ENCODE peak calls at places on chromosome 19, in nine cellular contexts. Z is naive thymus-derived CD4-positive, alpha-beta T cell; L is CD8-positive, alpha-beta memory T cell; M is thoracic aorta; A is psoas muscle; T is IMR-90; P is sigmoid colon; I is heart left ventricle; D is PC-9. E is an unnamed sample. For H3K4me1, the result is how much of the 10 kb centered on the place peaks cover.

GRCh38 chr19:2883686-2884439 is 16.7 kb downstream of the ZNF556 start:
- DNase-seq in Z (no peak), L (no peak), M (no peak), A (no peak), T (no peak), P (no peak), I (no peak), D (no peak), E (no peak)

GRCh38 chr19:43504426-43505185 is at the start of gene PHLDB3:
- DNase-seq in Z (no peak), L (peak), M (no peak), A (peak), T (peak), P (peak), I (peak), D (peak), E (no peak)

GRCh38 chr19:406999-407491 is 1.9 kb downstream of the C2CD4C start:
- DNase-seq in Z (no peak), L (peak), M (no peak), A (peak), T (no peak), P (no peak), I (no peak), D (no peak), E (peak)

GRCh38 chr19:4652075-4652474 is 12.8 kb downstream of the TNFAIP8L1 start:
- DNase-seq in Z (no peak), L (no peak), M (no peak), A (no peak), T (no peak), P (no peak), I (no peak), D (no peak), E (no peak)

GRCh38 chr19:3642987-3643386 is 16.4 kb upstream of the CACTIN start:
- DNase-seq in Z (no peak), L (no peak), M (no peak), A (no peak), T (no peak), P (no peak), I (no peak), D (no peak), E (no peak)

GRCh38 chr19:34503546-34504272 is 22.2 kb downstream of the WTIP start:
- DNase-seq in Z (no peak), L (no peak), M (no peak), A (no peak), T (no peak), P (no peak), I (no peak), D (no peak), E (peak)

GRCh38 chr19:54023191-54023590 is 31.8 kb downstream of the CACNG6 start:
- DNase-seq in Z (no peak), L (no peak), M (no peak), A (no peak), T (no peak), P (no peak), I (no peak), D (no peak), E (no peak)

GRCh38 chr19:32287086-32287485 is 58.3 kb upstream of the ZNF507 start:
- DNase-seq in Z (no peak), L (no peak), M (no peak), A (no peak), T (no peak), P (no peak), I (no peak), D (no peak), E (no peak)

GRCh38 chr19:13291913-13292312 is 141.7 kb downstream of the IER2 start:
- DNase-seq in Z (no peak), L (no peak), M (no peak), A (no peak), T (no peak), P (no peak), I (no peak), D (no peak), E (no peak)

GRCh38 chr19:37948362-37948761 is 41.4 kb downstream of the SIPA1L3 start:
- DNase-seq in Z (no peak), L (no peak), M (no peak), A (no peak), T (no peak), P (no peak), I (no peak), D (peak), E (no peak)

GRCh38 chr19:13120817-13121216 is 2.8 kb downstream of the NACC1 start:
- DNase-seq in Z (no peak), L (no peak), M (no peak), A (no peak), T (peak), P (no peak), I (no peak), D (no peak), E (no peak)

GRCh38 chr19:4740092-4740491 is 16.4 kb upstream of the DPP9 start:
- DNase-seq in Z (no peak), L (no peak), M (no peak), A (no peak), T (no peak), P (no peak), I (no peak), D (no peak), E (no peak)

GRCh38 chr19:43544077-43544476 is 11.1 kb downstream of the ZNF575 start:
- DNase-seq in Z (no peak), L (no peak), M (no peak), A (no peak), T (no peak), P (no peak), I (no peak), D (no peak), E (no peak)

GRCh38 chr19:33580026-33580644 is 41.6 kb upstream of the CHST8 start:
- DNase-seq in Z (no peak), L (no peak), M (no peak), A (no peak), T (no peak), P (no peak), I (no peak), D (peak), E (no peak)

GRCh38 chr19:36267061-36267845 is 52.3 kb downstream of the ZNF146 start:
- DNase-seq in Z (no peak), L (no peak), M (no peak), A (no peak), T (no peak), P (no peak), I (no peak), D (no peak), E (no peak)

GRCh38 chr19:16928351-16928750 is 39.6 kb downstream of the F2RL3 start:
- DNase-seq in Z (no peak), L (no peak), M (no peak), A (no peak), T (no peak), P (no peak), I (no peak), D (no peak), E (no peak)

GRCh38 chr19:56701895-56702294 is 30.3 kb upstream of the ZNF835 start:
- DNase-seq in Z (no peak), L (no peak), M (no peak), A (no peak), T (no peak), P (no peak), I (no peak), D (no peak), E (no peak)

GRCh38 chr19:38989066-38989605 is 13.6 kb upstream of the FBXO17 start:
- DNase-seq in Z (no peak), L (no peak), M (no peak), A (no peak), T (no peak), P (no peak), I (no peak), D (peak), E (peak)

GRCh38 chr19:21468791-21469190 is 36.6 kb upstream of the ZNF429 start:
- DNase-seq in Z (no peak), L (no peak), M (no peak), A (no peak), T (no peak), P (no peak), I (no peak), D (no peak), E (no peak)

GRCh38 chr19:19528721-19529490 is at the start of gene YJEFN3:
- DNase-seq in Z (no peak), L (no peak), M (no peak), A (no peak), T (peak), P (no peak), I (peak), D (no peak), E (no peak)

GRCh38 chr19:47506459-47506858 is 8.4 kb downstream of the NAPA start:
- DNase-seq in Z (no peak), L (no peak), M (no peak), A (peak), T (no peak), P (no peak), I (no peak), D (no peak), E (no peak)
- H3K27ac ChIP-seq in Z (no peak), L (no peak), M (no peak), A (peak), T (no peak), P (no peak), I (peak), D (no peak), E (no peak)

GRCh38 chr19:55672418-55672817 is 2.6 kb upstream of the EPN1 start:
- DNase-seq in Z (no peak), L (no peak), M (no peak), A (no peak), T (peak), P (no peak), I (no peak), D (no peak), E (no peak)

GRCh38 chr19:55673465-55673864 is 1.6 kb upstream of the EPN1 start:
- DNase-seq in Z (no peak), L (no peak), M (no peak), A (no peak), T (no peak), P (no peak), I (no peak), D (no peak), E (no peak)

GRCh38 chr19:55674841-55675660 is at the start of gene EPN1:
- DNase-seq in Z (peak), L (peak), M (peak), A (peak), T (peak), P (peak), I (peak), D (peak), E (peak)

GRCh38 chr19:55674459-55674840 is 576 bp upstream of the EPN1 start:
- DNase-seq in Z (no peak), L (no peak), M (no peak), A (no peak), T (no peak), P (no peak), I (no peak), D (no peak), E (no peak)

DNA sequence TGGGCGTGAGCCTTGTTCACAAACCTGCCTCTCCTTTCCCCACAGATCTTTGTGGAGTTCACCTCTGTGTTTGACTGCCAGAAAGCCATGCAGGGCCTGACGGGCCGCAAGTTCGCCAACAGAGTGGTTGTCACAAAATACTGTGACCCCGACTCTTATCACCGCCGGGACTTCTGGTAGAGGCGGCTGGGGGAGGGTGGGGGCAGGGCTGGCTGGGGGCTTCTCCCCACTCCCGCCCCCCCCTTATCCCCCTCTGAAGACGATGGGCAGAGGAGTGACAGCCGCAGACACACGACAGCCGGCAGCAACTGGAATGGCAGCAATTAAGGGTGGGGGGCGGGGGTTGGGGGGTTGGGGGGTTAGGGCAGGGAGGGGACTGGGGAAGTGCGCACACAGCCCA is 1.1 kb upstream of the EPN1 start:
- DNase-seq in Z (no peak), L (no peak), M (no peak), A (no peak), T (no peak), P (no peak), I (no peak), D (no peak), E (no peak)
- H3K4me3 ChIP-seq in Z (no peak), L (no peak), M (no peak), A (no peak), T (no peak), P (no peak), I (no peak), D (no peak), E (no peak)

DNA sequence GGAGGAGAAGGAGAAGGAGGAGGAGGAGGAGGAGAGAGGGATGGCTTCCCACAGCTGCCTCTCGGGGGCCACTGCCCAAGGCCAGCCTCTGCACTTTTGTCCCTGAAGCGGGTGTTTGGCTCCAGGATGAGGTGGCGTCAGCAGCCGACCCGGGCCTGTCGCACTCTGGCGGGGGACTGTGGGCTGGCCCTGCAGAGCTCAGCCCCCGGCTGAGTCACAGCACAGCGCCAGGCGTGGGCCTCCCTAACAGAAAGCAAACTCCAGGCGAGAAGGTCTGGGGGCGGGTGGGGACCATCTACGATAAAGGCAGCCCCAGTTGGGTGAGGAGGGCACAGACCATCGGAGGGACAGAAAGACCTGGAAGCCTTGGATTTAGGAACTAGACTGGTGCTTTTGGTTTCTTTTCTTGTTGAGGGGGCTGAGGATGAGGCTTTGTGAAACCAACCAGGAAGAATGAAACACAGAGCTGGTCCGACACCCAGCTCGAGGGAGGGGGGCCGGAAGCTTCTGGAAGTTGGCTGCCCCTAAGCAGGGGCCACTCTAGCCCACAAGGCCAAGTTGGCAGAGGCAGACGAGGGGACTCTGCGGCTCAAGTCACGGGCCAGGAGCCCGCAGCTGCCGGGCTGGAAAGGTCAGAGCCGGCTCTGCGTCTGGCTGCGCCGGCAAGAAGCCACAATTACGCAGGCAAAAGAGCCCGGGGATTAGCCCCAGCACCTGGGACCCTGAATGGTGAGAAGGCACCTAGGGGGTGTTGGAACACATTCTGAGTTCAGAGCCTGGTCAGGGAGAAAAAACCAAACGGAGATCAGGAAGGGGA is 18.2 kb downstream of the LSM4 start:
- DNase-seq in Z (peak), L (peak), M (peak), A (peak), T (peak), P (peak), I (peak), D (no peak), E (peak)
- H3K4me1 ChIP-seq in Z (under half), L (half or more), M (half or more), A (half or more), T (under half), P (half or more), I (half or more), D (under half), E (under half)

DNA sequence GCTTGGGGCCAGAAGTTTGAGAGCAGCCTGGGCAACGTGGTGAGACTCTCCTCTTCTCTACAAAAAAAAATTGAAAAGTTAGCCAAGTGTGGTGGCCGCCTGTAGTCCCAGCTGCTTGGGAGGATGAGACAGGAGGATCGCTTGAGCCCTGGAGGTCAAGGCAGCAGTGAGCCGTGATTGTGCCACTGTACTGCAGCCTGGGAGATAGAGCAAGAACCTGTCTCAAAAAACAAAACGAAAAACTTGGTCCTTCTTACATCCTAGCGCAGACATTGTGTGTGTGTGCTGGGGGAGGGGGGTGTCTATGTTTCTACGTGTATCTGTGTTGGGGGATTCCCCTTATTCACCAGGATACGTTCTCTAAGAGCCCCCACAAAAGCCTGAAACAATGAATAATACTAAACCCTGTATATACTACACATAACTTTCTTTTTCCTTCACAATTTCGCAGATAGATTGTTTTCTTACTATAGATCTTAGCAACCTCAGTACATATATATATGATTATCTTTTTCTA is 7.9 kb downstream of the AXL start:
- DNase-seq in Z (no peak), L (no peak), M (no peak), A (no peak), T (no peak), P (no peak), I (no peak), D (no peak), E (no peak)
- H3K27ac ChIP-seq in Z (peak), L (peak), M (peak), A (peak), T (peak), P (peak), I (peak), D (peak), E (peak)

GRCh38 chr19:11192957-11193939 is 4.1 kb downstream of the KANK2 start:
- DNase-seq in Z (no peak), L (no peak), M (no peak), A (no peak), T (no peak), P (no peak), I (no peak), D (no peak), E (no peak)
- H3K4me3 ChIP-seq in Z (no peak), L (no peak), M (peak), A (no peak), T (no peak), P (peak), I (no peak), D (no peak), E (no peak)

DNA sequence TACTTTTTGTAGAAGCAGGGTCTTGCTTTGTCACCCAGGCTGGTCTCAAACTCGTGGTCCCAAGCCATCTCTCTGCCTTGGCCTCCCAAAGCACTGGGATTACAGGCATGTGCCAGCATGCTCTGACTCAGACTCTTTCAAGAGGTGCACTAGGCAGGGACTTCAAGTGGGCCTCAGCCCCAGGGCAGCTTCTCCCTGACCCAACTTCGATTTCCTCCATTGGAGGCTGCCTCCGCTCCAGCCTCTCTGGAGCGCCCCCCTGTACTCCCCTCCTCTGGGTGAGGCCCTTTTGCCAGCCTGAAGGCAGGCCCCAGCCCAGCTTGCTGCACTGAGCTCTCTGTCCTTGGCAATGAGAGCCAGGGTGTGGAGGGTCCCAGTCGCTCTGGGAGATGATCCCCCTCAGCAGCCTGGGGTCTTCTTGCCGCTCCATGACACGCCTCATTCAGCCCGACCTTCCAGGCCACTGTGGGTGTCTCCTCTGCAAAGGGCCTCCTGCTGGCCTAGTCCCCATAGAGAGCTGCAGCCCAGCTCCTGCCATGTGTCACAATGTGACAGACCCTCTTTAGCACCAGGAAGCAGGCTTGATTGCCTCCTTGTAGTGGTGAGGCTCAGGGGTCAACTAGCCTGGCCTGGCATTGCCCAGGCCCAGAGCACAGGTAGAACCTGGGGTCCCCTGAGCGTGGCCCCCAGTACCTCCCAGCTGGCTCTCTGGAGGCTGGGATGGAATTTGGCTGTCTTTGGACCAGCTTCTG is 16.4 kb downstream of the CARM1 start:
- DNase-seq in Z (no peak), L (no peak), M (no peak), A (no peak), T (no peak), P (no peak), I (no peak), D (no peak), E (no peak)
- H3K4me1 ChIP-seq in Z (under half), L (under half), M (under half), A (half or more), T (under half), P (half or more), I (under half), D (under half), E (under half)

GRCh38 chr19:47895165-47895782 is 9.2 kb upstream of the SULT2A1 start:
- DNase-seq in Z (no peak), L (no peak), M (no peak), A (no peak), T (no peak), P (peak), I (no peak), D (no peak), E (no peak)
- H3K27ac ChIP-seq in Z (no peak), L (no peak), M (no peak), A (no peak), T (no peak), P (no peak), I (no peak), D (no peak), E (no peak)

GRCh38 chr19:18009412-18010066 is 1.6 kb downstream of the ARRDC2 start:
- DNase-seq in Z (no peak), L (no peak), M (no peak), A (peak), T (peak), P (no peak), I (no peak), D (no peak), E (peak)
- H3K4me3 ChIP-seq in Z (peak), L (peak), M (peak), A (peak), T (no peak), P (peak), I (peak), D (no peak), E (no peak)

GRCh38 chr19:48868196-48868886 is at the start of gene PLEKHA4:
- DNase-seq in Z (no peak), L (no peak), M (no peak), A (peak), T (peak), P (peak), I (peak), D (no peak), E (peak)
- H3K4me1 ChIP-seq in Z (under half), L (under half), M (under half), A (under half), T (under half), P (under half), I (under half), D (under half), E (under half)